ENCODE peak calls at places on chromosomes 16 and 17, in seven cellular contexts. P is trophoblast cell; F is effector memory CD4-positive, alpha-beta T cell; N is GM23248; A is stomach; I is fibroblast of lung; B is pancreas. D is an unnamed sample.
A peak's percentile ranks its signal among the peaks of the same experiment; 100 is the strongest.

GRCh38 chr16:67843343-67843765 is 1.2 kb downstream of the THAP11 start:
- DNase-seq in B (no peak), N (peak; percentile 70), F (no peak), I (peak; percentile 28), P (no peak), A (no peak), D (no peak)

GRCh38 chr17:66714046-66715023 is 120.6 kb upstream of the CACNG5 start:
- DNase-seq in A (no peak), I (no peak), F (no peak), P (no peak), N (no peak), B (no peak), D (no peak)

GRCh38 chr16:30459456-30459855 is 13.1 kb upstream of the ITGAL start:
- DNase-seq in I (no peak), A (no peak), F (no peak), B (no peak), N (no peak), P (no peak), D (no peak)

GRCh38 chr17:42019509-42020404 is at the start of gene NKIRAS2:
- DNase-seq in A (peak; percentile 95), B (peak; percentile 93), P (peak; percentile 91), F (peak; percentile 87), I (peak; percentile 89), N (peak; percentile 97), D (peak; percentile 96)

GRCh38 chr16:46932802-46933201 is 40.7 kb downstream of the DNAJA2 start:
- DNase-seq in F (no peak), A (peak; percentile 36), N (no peak), I (no peak), B (no peak), P (no peak), D (no peak)

GRCh38 chr17:63258785-63259184 is 187.3 kb downstream of the CYB561 start:
- DNase-seq in N (no peak), P (no peak), B (no peak), I (no peak), F (no peak), A (no peak), D (no peak)

GRCh38 chr17:44144966-44145739 is 3.4 kb downstream of the HROB start:
- DNase-seq in A (no peak), N (no peak), I (no peak), P (no peak), F (no peak), B (no peak), D (no peak)

GRCh38 chr16:86494565-86495356 is 15.6 kb upstream of the FOXF1 start:
- DNase-seq in N (no peak), I (no peak), B (no peak), F (no peak), A (no peak), P (no peak), D (peak; percentile 8)

GRCh38 chr16:49016461-49016860 is 265.2 kb downstream of the CBLN1 start:
- DNase-seq in B (no peak), A (no peak), I (no peak), N (no peak), F (no peak), P (no peak), D (no peak)

GRCh38 chr16:89912143-89912542 is 6.5 kb upstream of the MC1R start:
- DNase-seq in P (no peak), I (no peak), B (no peak), F (no peak), A (no peak), N (no peak), D (no peak)

GRCh38 chr17:10304758-10305300 is 68.0 kb downstream of the MYH13 start:
- DNase-seq in B (no peak), P (no peak), A (no peak), N (no peak), F (no peak), I (no peak), D (no peak)

GRCh38 chr16:14302399-14303181 is 231.5 kb downstream of the MRTFB start:
- DNase-seq in B (peak; percentile 54), F (no peak), I (no peak), A (no peak), N (peak; percentile 69), P (no peak), D (no peak)

GRCh38 chr17:63124536-63124935 is 158.5 kb downstream of the TANC2 start:
- DNase-seq in N (no peak), B (no peak), F (no peak), I (no peak), A (no peak), P (no peak), D (no peak)

GRCh38 chr17:40550608-40551007 is 14.7 kb downstream of the CCR7 start:
- DNase-seq in N (peak; percentile 98), B (peak; percentile 18), I (peak; percentile 93), F (no peak), A (peak; percentile 25), P (no peak), D (no peak)

GRCh38 chr16:18805257-18805773 is 4.0 kb upstream of the ARL6IP1 start:
- DNase-seq in B (no peak), I (no peak), A (no peak), F (no peak), N (no peak), P (no peak), D (no peak)

GRCh38 chr16:87829123-87829980 is 40.0 kb downstream of the SLC7A5 start:
- DNase-seq in I (no peak), B (no peak), A (no peak), N (peak; percentile 28), F (no peak), P (no peak), D (no peak)

GRCh38 chr16:11687606-11688519 is 19.6 kb downstream of the SNN start:
- DNase-seq in I (no peak), B (no peak), A (peak; percentile 17), P (no peak), F (no peak), N (no peak), D (no peak)

GRCh38 chr17:27608330-27609230 is 22.4 kb upstream of the LGALS9 start:
- DNase-seq in A (no peak), F (no peak), B (no peak), P (no peak), I (no peak), N (peak; percentile 16), D (no peak)

GRCh38 chr17:78132767-78133178 is 2.2 kb downstream of the TMC8 start:
- DNase-seq in F (no peak), P (no peak), I (no peak), B (no peak), A (no peak), N (no peak), D (no peak)
- H3K4me1 ChIP-seq in F (peaks cover 73% of the 10 kb centered on the region), P (peaks cover 14% of the 10 kb centered on the region), I (peaks cover 2% of the 10 kb centered on the region), B (peaks cover 8% of the 10 kb centered on the region), A (peaks cover 49% of the 10 kb centered on the region), N (peaks cover 3% of the 10 kb centered on the region), D (peaks cover 69% of the 10 kb centered on the region)

GRCh38 chr17:14133104-14133503 is 63.8 kb downstream of the COX10 start:
- DNase-seq in N (no peak), P (no peak), F (no peak), I (no peak), A (no peak), B (no peak), D (no peak)
- H3K4me3 ChIP-seq in N (no peak overlapping the region), P (no peak overlapping the region), F (no peak overlapping the region), I (no peak overlapping the region), A (no peak overlapping the region), B (no peak overlapping the region), D (no peak overlapping the region)

DNA sequence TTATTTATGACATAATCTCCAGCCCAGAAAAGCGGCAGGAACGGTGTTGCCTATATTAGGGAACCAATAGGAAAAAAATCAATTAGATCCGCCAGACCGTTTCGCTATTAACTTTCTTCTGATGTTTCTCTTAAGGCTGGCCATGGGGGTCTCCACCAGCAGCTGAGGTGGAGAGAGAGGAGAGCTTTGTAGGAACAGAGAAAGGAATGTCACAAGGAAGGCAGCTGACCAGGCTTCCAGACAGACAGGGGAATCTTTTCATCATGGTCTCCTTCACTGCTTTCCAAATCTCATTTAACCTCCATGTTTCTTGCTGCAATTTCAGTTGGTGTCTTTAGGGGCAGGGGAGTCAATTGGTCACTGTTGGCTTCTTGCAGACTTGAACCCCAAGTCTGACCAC is 8.9 kb upstream of the SEZ6 start:
- DNase-seq in A (no peak), P (no peak), B (no peak), N (no peak), I (no peak), F (no peak), D (no peak)
- H3K27ac ChIP-seq in A (no peak overlapping the region), P (no peak overlapping the region), B (no peak overlapping the region), N (no peak overlapping the region), I (no peak overlapping the region), F (no peak overlapping the region), D (no peak overlapping the region)

GRCh38 chr17:75590314-75590761 is 2.7 kb downstream of the MYO15B start:
- DNase-seq in I (no peak), A (no peak), B (no peak), P (no peak), N (no peak), F (no peak), D (no peak)
- H3K4me1 ChIP-seq in I (no peaks in the 10 kb centered on the region), A (peaks cover 31% of the 10 kb centered on the region), B (no peaks in the 10 kb centered on the region), P (peaks cover 9% of the 10 kb centered on the region), N (no peaks in the 10 kb centered on the region), F (peaks cover 5% of the 10 kb centered on the region), D (peaks cover 18% of the 10 kb centered on the region)

GRCh38 chr17:39200957-39201510 is 951 bp downstream of the RPL19 start:
- DNase-seq in F (no peak), A (no peak), B (no peak), I (no peak), P (no peak), N (no peak), D (no peak)
- H3K4me3 ChIP-seq in F (peak overlapping the region; percentile 70), A (peak overlapping the region; percentile 82), B (peak overlapping the region; percentile 84), I (peak overlapping the region; percentile 72), P (peak overlapping the region; percentile 59), N (peak overlapping the region; percentile 86), D (peak overlapping the region; percentile 77)

DNA sequence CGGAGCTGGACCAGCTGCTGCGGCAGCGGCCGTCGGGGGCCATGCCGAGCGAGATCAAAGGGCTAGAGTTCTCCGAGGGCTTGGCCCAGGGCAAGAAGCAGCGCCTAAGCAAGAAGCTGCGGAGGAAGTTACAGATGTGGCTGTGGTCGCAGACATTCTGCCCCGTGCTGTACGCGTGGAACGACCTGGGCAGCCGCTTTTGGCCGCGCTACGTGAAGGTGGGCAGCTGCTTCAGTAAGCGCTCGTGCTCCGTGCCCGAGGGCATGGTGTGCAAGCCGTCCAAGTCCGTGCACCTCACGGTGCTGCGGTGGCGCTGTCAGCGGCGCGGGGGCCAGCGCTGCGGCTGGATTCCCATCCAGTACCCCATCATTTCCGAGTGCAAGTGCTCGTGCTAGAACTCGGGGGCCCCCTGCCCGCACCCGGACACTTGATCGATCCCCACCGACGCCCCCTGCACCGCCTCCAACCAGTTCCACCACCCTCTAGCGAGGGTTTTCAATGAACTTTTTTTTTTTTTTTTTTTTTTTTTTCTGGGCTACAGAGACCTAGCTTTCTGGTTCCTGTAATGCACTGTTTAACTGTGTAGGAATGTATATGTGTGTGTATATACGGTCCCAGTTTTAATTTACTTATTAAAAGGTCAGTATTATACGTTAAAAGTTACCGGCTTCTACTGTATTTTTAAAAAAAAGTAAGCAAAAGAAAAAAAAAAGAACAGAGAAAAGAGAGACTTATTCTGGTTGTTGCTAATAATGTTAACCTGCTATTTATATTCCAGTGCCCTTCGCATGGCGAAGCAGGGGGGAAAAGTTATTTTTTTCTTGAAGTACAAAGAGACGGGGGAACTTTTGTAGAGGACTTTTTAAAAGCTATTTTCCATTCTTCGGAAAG is 1.3 kb downstream of the NOG start:
- DNase-seq in F (no peak), B (no peak), P (peak; percentile 42), I (no peak), N (peak; percentile 59), A (no peak), D (no peak)
- H3K27ac ChIP-seq in F (peak overlapping the region; percentile 32), B (no peak overlapping the region), P (peak overlapping the region; percentile 99), I (peak overlapping the region; percentile 8), N (no peak overlapping the region), A (peak overlapping the region; percentile 64), D (no peak overlapping the region)

GRCh38 chr17:46029627-46030026 is 30.6 kb downstream of the STH start:
- DNase-seq in B (no peak), I (no peak), N (no peak), A (no peak), P (no peak), F (no peak), D (no peak)
- H3K4me1 ChIP-seq in B (peaks cover 64% of the 10 kb centered on the region), I (no peaks in the 10 kb centered on the region), N (no peaks in the 10 kb centered on the region), A (peaks cover 12% of the 10 kb centered on the region), P (no peaks in the 10 kb centered on the region), F (no peaks in the 10 kb centered on the region), D (peaks cover 9% of the 10 kb centered on the region)